ENCODE peak calls at places on chromosomes 11 and 22, in four cellular contexts. B is naive thymus-derived CD4-positive, alpha-beta T cell; I is GM06990; Q is cardiac muscle cell. A is an unnamed sample. For H3K27me3, the result is how much of the 10 kb centered on the place peaks cover.

GRCh38 chr11:85475637-85476517 is 151.3 kb downstream of the DLG2 start:
- DNase-seq in B (no peak), I (no peak), Q (no peak), A (no peak)

GRCh38 chr11:67572747-67573419 is 10.7 kb upstream of the GSTP1 start:
- DNase-seq in B (no peak), I (no peak), Q (peak), A (peak)

GRCh38 chr11:85086511-85087284 is 540.4 kb downstream of the DLG2 start:
- DNase-seq in B (no peak), I (no peak), Q (no peak), A (no peak)

GRCh38 chr22:39690901-39691620 is 120.5 kb downstream of the CACNA1I start:
- DNase-seq in B (no peak), I (no peak), Q (no peak), A (peak)

GRCh38 chr11:12432507-12432906 is 55.1 kb downstream of the PARVA start:
- DNase-seq in B (no peak), I (no peak), Q (no peak), A (no peak)

GRCh38 chr11:36615829-36616228 is 17.8 kb upstream of the RAG2 start:
- DNase-seq in B (no peak), I (no peak), Q (no peak), A (no peak)

GRCh38 chr11:33507967-33508366 is 192.7 kb downstream of the C11orf91 start:
- DNase-seq in B (no peak), I (no peak), Q (no peak), A (no peak)

GRCh38 chr11:60987577-60988277 is 16.2 kb downstream of the CD6 start:
- DNase-seq in B (no peak), I (no peak), Q (no peak), A (no peak)

GRCh38 chr11:70558651-70559050 is 160.3 kb downstream of the CTTN start:
- DNase-seq in B (no peak), I (no peak), Q (no peak), A (no peak)

GRCh38 chr11:35723493-35724284 is 61.1 kb downstream of the TRIM44 start:
- DNase-seq in B (no peak), I (no peak), Q (no peak), A (no peak)

GRCh38 chr11:116529210-116529609 is 243.6 kb downstream of the BUD13 start:
- DNase-seq in B (no peak), I (no peak), Q (no peak), A (no peak)

GRCh38 chr11:42598341-42598740 is 713.5 kb upstream of the API5 start:
- DNase-seq in B (no peak), I (no peak), Q (no peak), A (peak)

GRCh38 chr22:41949297-41949965 is 2.5 kb upstream of the CENPM start:
- DNase-seq in B (no peak), I (peak), Q (no peak), A (no peak)

GRCh38 chr22:29647954-29648737 is 44.7 kb downstream of the NF2 start:
- DNase-seq in B (no peak), I (no peak), Q (no peak), A (no peak)

GRCh38 chr11:123684601-123685000 is 30.2 kb upstream of the SCN3B start:
- DNase-seq in B (no peak), I (no peak), Q (no peak), A (no peak)

GRCh38 chr11:131867457-131868257 is 497.2 kb downstream of the NTM start:
- DNase-seq in B (no peak), I (peak), Q (peak), A (peak)

GRCh38 chr11:77884186-77884828 is 63.4 kb downstream of the AAMDC start:
- DNase-seq in B (no peak), I (no peak), Q (no peak), A (no peak)

GRCh38 chr22:25084405-25085107 is 115.1 kb upstream of the CRYBB3 start:
- DNase-seq in B (no peak), I (no peak), Q (no peak), A (no peak)

GRCh38 chr22:38327805-38328204 is 10.6 kb upstream of the CSNK1E start:
- DNase-seq in B (no peak), I (no peak), Q (no peak), A (no peak)

GRCh38 chr22:19893363-19893762 is 38.7 kb upstream of the GNB1L start:
- DNase-seq in B (no peak), I (no peak), Q (no peak), A (no peak)

GRCh38 chr22:41401781-41402648 is 20.3 kb downstream of the TEF start:
- DNase-seq in B (no peak), I (no peak), Q (peak), A (peak)

GRCh38 chr11:5620606-5621521 is 3.9 kb upstream of the TRIM34 start:
- DNase-seq in B (no peak), I (no peak), Q (peak), A (no peak)

GRCh38 chr11:61829806-61830205 is 1.7 kb downstream of the FADS2 start:
- DNase-seq in B (no peak), I (no peak), Q (no peak), A (no peak)

GRCh38 chr22:39956932-39957664 is 3.1 kb upstream of the TMA7B start:
- DNase-seq in B (no peak), I (peak), Q (no peak), A (no peak)

GRCh38 chr11:16831281-16832192 is 93.1 kb downstream of the C11orf58 start:
- DNase-seq in B (no peak), I (no peak), Q (no peak), A (no peak)

DNA sequence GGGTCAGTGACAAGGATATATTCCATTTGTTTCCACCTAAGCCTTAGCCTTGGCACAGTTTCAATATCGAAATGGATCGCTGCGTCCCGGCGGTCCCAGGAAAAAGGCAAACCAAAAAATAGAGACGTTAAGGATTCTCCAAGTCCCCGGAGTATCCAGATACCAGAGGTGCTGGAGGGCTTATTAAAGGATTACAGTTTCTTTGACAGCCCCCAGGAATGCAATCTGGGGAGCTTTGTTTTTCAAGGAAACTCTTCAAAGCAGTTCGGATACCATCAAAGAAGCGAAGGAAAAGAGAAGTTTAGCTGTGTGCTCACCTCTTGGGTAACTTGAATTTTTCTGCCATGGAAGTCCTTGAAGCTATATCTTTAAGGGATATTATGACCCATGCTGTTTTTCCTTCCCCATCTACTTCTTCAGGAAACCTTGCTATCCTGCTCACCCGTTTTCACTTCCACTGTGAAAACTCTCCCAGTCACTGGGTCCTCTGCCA is 600 bp upstream of the GPR83 start:
- DNase-seq in B (no peak), I (no peak), Q (no peak), A (no peak)
- H3K4me3 ChIP-seq in B (no peak), I (no peak), Q (peak), A (peak)

GRCh38 chr11:120233207-120233803 is 6.6 kb upstream of the POU2F3 start:
- DNase-seq in B (no peak), I (no peak), Q (no peak), A (no peak)
- H3K27me3 ChIP-seq in B (under half), I (under half), Q (half or more), A (under half)

GRCh38 chr11:20367313-20367948 is 3.9 kb downstream of the HTATIP2 start:
- DNase-seq in B (no peak), I (no peak), Q (no peak), A (peak)
- H3K4me3 ChIP-seq in B (no peak), I (no peak), Q (no peak), A (peak)

GRCh38 chr22:44599084-44599483 is 101.1 kb upstream of the RTL6 start:
- DNase-seq in B (no peak), I (no peak), Q (no peak), A (no peak)
- H3K27me3 ChIP-seq in B (under half), I (under half), Q (under half), A (under half)

GRCh38 chr11:62860835-62861563 is 19.7 kb upstream of the SLC3A2 start:
- DNase-seq in B (no peak), I (peak), Q (no peak), A (no peak)
- H3K4me3 ChIP-seq in B (no peak), I (no peak), Q (no peak), A (no peak)

GRCh38 chr11:128689586-128689945 is 4.3 kb upstream of the FLI1 start:
- DNase-seq in B (no peak), I (no peak), Q (no peak), A (no peak)
- H3K27me3 ChIP-seq in B (under half), I (under half), Q (half or more), A (half or more)

GRCh38 chr11:18319914-18320313 is 2.0 kb downstream of the HPS5 start:
- DNase-seq in B (no peak), I (no peak), Q (no peak), A (no peak)
- H3K4me3 ChIP-seq in B (no peak), I (peak), Q (no peak), A (no peak)

DNA sequence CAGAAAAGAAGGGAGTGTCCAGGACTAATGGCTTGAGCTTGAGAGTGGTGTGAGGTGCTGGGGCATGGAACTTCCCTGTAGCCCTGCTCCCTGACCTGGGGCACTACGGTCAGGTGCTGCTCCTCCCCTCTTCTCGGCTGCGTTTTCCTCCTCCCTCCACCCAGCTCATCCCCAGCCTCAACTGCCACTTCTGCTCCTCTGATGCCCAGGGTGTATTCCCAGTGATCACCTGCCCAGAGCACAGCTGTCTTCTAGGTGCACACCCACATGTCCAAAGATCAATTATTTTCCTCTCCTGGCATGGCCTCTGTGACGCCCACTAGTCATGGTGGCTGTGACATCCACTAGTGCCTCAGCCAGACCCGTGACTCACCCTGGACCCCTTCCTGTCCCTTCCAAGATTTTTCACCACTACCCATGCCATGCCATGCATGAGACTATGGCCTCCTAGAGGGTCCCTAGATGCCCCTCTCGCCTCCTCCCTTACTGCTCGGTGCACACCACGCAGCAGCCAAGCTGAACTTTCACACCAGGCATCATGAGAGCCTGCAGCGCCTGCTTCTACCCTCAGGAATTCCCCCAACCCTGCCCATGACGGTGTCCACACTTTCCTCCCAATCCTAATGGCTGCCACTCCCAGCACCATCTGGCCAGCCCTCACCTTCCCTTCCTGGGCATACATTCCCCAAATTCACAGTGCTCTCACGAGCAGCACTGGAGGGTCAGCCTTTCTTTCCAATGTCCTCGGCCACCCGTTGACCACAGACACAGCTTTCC is 1.9 kb downstream of the P2RX6 start:
- DNase-seq in B (no peak), I (no peak), Q (no peak), A (no peak)
- H3K27me3 ChIP-seq in B (under half), I (under half), Q (under half), A (under half)

DNA sequence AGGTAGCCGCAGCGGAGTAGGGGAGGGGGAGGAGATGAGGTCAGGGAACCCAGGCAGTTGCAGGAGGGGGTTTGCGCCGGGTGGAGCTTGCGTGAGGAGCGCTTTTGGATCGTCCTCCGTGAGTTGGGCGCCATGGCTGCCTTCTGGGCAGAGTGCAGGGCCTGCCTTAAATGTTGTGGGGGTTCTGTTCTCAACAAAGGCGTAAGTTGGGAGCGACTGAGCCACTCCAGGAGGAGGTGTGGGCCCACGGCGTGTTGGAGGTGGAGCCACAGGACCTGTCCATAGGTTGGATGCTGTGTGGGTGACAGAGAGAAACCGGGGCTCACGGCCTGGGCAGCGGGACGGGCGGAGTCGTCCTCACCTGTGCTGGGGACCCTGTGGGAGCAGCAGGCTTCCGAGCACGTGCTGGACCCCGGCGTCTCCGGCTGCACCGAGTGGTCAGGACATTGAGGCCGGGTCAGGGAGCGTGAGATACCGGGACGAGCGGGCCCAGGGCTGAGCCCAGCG is 1.1 kb upstream of the PGGHG start:
- DNase-seq in B (peak), I (no peak), Q (no peak), A (no peak)
- H3K4me3 ChIP-seq in B (peak), I (peak), Q (peak), A (peak)

A was measured in dorsolateral prefrontal cortex.